ENCODE peak calls at places on chromosomes 3 and 15, in four cellular contexts. P, G, H and L are unnamed samples.

GRCh38 chr15:82538961-82539689 is 1.1 kb downstream of the RPS17 start:
- DNase-seq in P (peak), G (no peak), H (no peak), L (peak)

GRCh38 chr15:39511000-39511914 is 69.6 kb upstream of the THBS1 start:
- DNase-seq in P (peak), G (peak), H (no peak), L (no peak)

GRCh38 chr3:42839616-42840015 is 30.4 kb downstream of the ACKR2 start:
- DNase-seq in P (peak), G (peak), H (peak), L (peak)

GRCh38 chr15:74789171-74789627 is 7.3 kb downstream of the CSK start:
- DNase-seq in P (no peak), G (no peak), H (no peak), L (no peak)

GRCh38 chr15:64808785-64809453 is 16.5 kb downstream of the PIF1 start:
- DNase-seq in P (no peak), G (no peak), H (no peak), L (no peak)

GRCh38 chr3:17420668-17421067 is 321.8 kb downstream of the TBC1D5 start:
- DNase-seq in P (peak), G (peak), H (no peak), L (peak)

GRCh38 chr15:88905576-88905975 is 7.6 kb downstream of the MFGE8 start:
- DNase-seq in P (no peak), G (no peak), H (no peak), L (no peak)

GRCh38 chr15:40894689-40895308 is 549 bp downstream of the VPS18 start:
- DNase-seq in P (peak), G (peak), H (peak), L (peak)

GRCh38 chr3:42892169-42892568 is 13.8 kb upstream of the ZNF662 start:
- DNase-seq in P (no peak), G (peak), H (no peak), L (no peak)

GRCh38 chr3:194269610-194270145 is 81.5 kb downstream of the CPN2 start:
- DNase-seq in P (peak), G (no peak), H (no peak), L (no peak)

GRCh38 chr15:51356147-51356546 is 14.7 kb downstream of the GLDN start:
- DNase-seq in P (no peak), G (no peak), H (no peak), L (no peak)

GRCh38 chr15:40594429-40594836 is 384 bp downstream of the KNL1 start:
- DNase-seq in P (peak), G (peak), H (peak), L (peak)

GRCh38 chr15:66638377-66638776 is 63.7 kb upstream of the SMAD6 start:
- DNase-seq in P (no peak), G (no peak), H (no peak), L (no peak)

GRCh38 chr3:149572796-149573414 is 84.9 kb downstream of the WWTR1 start:
- DNase-seq in P (no peak), G (peak), H (peak), L (no peak)

GRCh38 chr3:146156060-146156459 is 4.9 kb downstream of the PLOD2 start:
- DNase-seq in P (no peak), G (no peak), H (no peak), L (no peak)

GRCh38 chr15:74322558-74323180 is 44.8 kb downstream of the CYP11A1 start:
- DNase-seq in P (peak), G (peak), H (peak), L (peak)

GRCh38 chr15:84599906-84600305 is 903 bp upstream of the ZSCAN2 start:
- DNase-seq in P (no peak), G (no peak), H (no peak), L (no peak)

GRCh38 chr15:84600331-84600686 is 500 bp upstream of the ZSCAN2 start:
- DNase-seq in P (peak), G (peak), H (peak), L (peak)

GRCh38 chr15:84595660-84596059 is 5.1 kb upstream of the ZSCAN2 start:
- DNase-seq in P (no peak), G (no peak), H (no peak), L (no peak)

GRCh38 chr15:84598993-84599392 is 1.8 kb upstream of the ZSCAN2 start:
- DNase-seq in P (peak), G (peak), H (peak), L (peak)

DNA sequence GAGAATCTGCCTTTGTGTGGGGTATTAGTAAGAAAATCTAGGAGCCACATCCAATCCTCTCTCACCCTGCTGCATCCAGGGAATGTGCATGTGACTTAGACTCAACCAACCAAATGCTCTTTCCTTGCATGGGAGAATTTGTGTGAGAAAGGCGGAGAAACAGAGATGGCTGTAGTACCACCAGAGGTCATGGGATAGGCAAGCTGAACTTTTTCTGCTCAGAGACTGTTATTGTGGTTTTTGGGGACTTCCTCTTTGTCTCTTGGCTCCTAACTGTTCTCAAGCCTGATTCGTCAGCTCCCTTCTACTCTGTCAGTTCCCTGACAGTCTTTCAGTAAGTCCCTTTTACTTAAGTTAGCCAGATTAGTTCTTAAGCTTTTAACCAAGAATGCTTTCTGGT is 2.6 kb upstream of the ZSCAN2 start:
- DNase-seq in P (peak), G (peak), H (no peak), L (no peak)
- TF ChIP-seq MAZ in P (no peak), G (no peak), H (no peak), L (no peak)

DNA sequence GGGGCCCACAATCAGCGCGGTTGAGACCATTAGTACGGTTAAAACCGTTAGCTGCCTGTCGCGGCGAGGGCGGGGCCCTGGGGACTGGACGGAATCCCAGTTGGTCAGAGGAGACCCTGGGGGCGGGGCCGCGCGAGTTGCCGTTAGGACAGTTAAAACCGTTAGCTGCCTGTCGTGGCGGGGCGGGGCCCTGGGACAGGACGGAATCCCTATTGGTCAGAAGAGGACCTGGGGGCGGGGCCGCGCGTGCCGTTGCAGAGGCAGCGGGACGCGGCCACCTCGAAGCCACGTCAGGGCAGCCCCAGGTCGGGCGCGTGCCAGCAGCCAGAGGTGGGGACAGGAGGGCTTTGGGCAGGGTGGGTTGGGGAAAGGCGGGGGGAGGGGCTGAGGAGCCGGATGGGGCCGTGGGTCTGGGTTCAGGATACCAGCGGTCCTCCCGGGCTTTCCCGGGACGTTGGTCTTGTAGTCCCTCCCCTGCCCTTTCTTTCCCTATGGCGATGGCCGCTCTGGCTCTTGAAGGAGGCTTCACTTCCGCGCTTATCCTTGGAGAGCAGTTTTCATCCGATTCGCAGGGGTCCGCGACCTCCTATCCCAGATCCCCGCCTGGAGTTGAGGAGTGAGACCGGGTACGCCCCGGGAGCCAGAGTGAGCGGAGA is 28.0 kb downstream of the KLHDC8B start:
- DNase-seq in P (no peak), G (peak), H (no peak), L (no peak)
- H3K27ac ChIP-seq in P (no peak), G (peak), H (no peak), L (no peak)

GRCh38 chr3:179067291-179067690 is 4.3 kb downstream of the ZMAT3 start:
- DNase-seq in P (no peak), G (no peak), H (no peak), L (peak)

GRCh38 chr3:179069762-179070390 is 1.7 kb downstream of the ZMAT3 start:
- DNase-seq in P (no peak), G (peak), H (no peak), L (no peak)

GRCh38 chr3:179071161-179071568 is 444 bp downstream of the ZMAT3 start:
- DNase-seq in P (peak), G (peak), H (peak), L (peak)

GRCh38 chr3:179067839-179068238 is 3.8 kb downstream of the ZMAT3 start:
- DNase-seq in P (no peak), G (no peak), H (no peak), L (no peak)

GRCh38 chr3:179068779-179069530 is 2.7 kb downstream of the ZMAT3 start:
- DNase-seq in P (peak), G (peak), H (peak), L (no peak)
- TF ChIP-seq MAZ in P (no peak), G (no peak), H (no peak), L (no peak)

GRCh38 chr15:71792521-71792920 is 17.8 kb upstream of the NR2E3 start:
- DNase-seq in P (no peak), G (peak), H (no peak), L (no peak)

GRCh38 chr15:71788646-71789579 is 21.4 kb upstream of the NR2E3 start:
- DNase-seq in P (no peak), G (no peak), H (no peak), L (no peak)

GRCh38 chr15:71791975-71792374 is 18.4 kb upstream of the NR2E3 start:
- DNase-seq in P (no peak), G (no peak), H (no peak), L (no peak)

GRCh38 chr15:71789616-71790015 is 20.7 kb upstream of the NR2E3 start:
- DNase-seq in P (no peak), G (no peak), H (no peak), L (no peak)

GRCh38 chr15:71790081-71790480 is 20.3 kb upstream of the NR2E3 start:
- DNase-seq in P (no peak), G (peak), H (no peak), L (no peak)
- H3K27ac ChIP-seq in P (no peak), G (no peak), H (peak), L (no peak)

DNA sequence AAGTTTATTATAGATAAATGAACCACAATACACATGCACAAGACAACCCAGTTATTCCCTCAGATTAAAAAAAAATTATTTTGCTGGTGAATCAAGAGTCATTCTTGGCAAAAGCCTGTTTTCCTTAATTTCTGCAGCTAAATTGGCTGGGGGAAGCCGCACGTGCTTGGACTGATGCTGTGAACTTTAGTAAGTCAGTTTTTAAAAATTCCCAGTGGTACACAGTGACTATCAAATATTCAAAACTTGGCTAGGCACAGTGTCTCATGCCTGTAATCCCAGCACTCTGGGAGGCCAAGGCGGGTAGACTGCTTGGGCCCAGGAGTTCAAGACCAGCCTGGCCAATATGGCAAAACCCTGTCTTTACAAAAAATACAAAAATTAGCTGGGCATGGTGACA is 23.9 kb downstream of the EHD4 start:
- DNase-seq in P (no peak), G (no peak), H (no peak), L (no peak)
- TF ChIP-seq MAZ in P (no peak), G (no peak), H (no peak), L (no peak)